ENCODE peak calls at places on chromosomes 5 and 9, in four cellular contexts. H, V, R and Z are unnamed samples. For H3K4me1, the result is how much of the 10 kb centered on the place peaks cover.

GRCh38 chr9:93108301-93109041 is 12.5 kb downstream of the CARD19 start:
- DNase-seq in V (peak), H (no peak), R (no peak), Z (no peak)

GRCh38 chr5:131367219-131367860 is 103.5 kb downstream of the CDC42SE2 start:
- DNase-seq in V (no peak), R (no peak), H (no peak), Z (no peak)

GRCh38 chr5:169695919-169696490 is 58.9 kb downstream of the DOCK2 start:
- DNase-seq in R (no peak), H (no peak), V (no peak), Z (no peak)

GRCh38 chr9:95131023-95131943 is 186.2 kb downstream of the FANCC start:
- DNase-seq in R (peak), H (no peak), V (peak), Z (peak)

GRCh38 chr9:135794057-135794335 is 92.0 kb downstream of the KCNT1 start:
- DNase-seq in H (no peak), R (no peak), V (no peak), Z (no peak)

GRCh38 chr5:116605310-116606070 is 30.9 kb upstream of the SEMA6A start:
- DNase-seq in R (no peak), H (peak), V (no peak), Z (no peak)

GRCh38 chr5:155276231-155276630 is 262.7 kb downstream of the KIF4B start:
- DNase-seq in H (no peak), V (no peak), R (no peak), Z (no peak)

GRCh38 chr9:94799578-94800264 is 73.2 kb downstream of the AOPEP start:
- DNase-seq in V (no peak), R (no peak), H (no peak), Z (no peak)

GRCh38 chr9:69674741-69675438 is 2.7 kb upstream of the APBA1 start:
- DNase-seq in V (no peak), H (no peak), R (no peak), Z (no peak)

GRCh38 chr5:124234022-124234899 is 512.2 kb downstream of the ZNF608 start:
- DNase-seq in V (no peak), H (no peak), R (no peak), Z (no peak)

GRCh38 chr9:135356796-135357195 is 122.8 kb upstream of the PPP1R26 start:
- DNase-seq in H (no peak), V (no peak), R (no peak), Z (no peak)

GRCh38 chr5:16666861-16667481 is 50.2 kb upstream of the RETREG1 start:
- DNase-seq in H (peak), V (no peak), R (no peak), Z (peak)

GRCh38 chr5:164065266-164065665 is 559.8 kb downstream of the MAT2B start:
- DNase-seq in R (no peak), V (no peak), H (no peak), Z (no peak)

GRCh38 chr5:113112435-113112834 is 135.8 kb downstream of the DCP2 start:
- DNase-seq in R (no peak), V (no peak), H (no peak), Z (no peak)

GRCh38 chr9:114720296-114720695 is 38.3 kb upstream of the TEX48 start:
- DNase-seq in V (no peak), H (no peak), R (no peak), Z (no peak)

GRCh38 chr5:78813906-78814518 is 165.4 kb upstream of the LHFPL2 start:
- DNase-seq in H (no peak), R (no peak), V (no peak), Z (no peak)

GRCh38 chr5:155150012-155150411 is 136.5 kb downstream of the KIF4B start:
- DNase-seq in V (no peak), H (no peak), R (no peak), Z (no peak)

GRCh38 chr9:136917902-136918301 is 26.6 kb downstream of the FBXW5 start:
- DNase-seq in H (no peak), V (no peak), R (no peak), Z (no peak)

GRCh38 chr5:135526924-135527323 is 8.8 kb downstream of the NEUROG1 start:
- DNase-seq in V (no peak), H (no peak), R (no peak), Z (no peak)

GRCh38 chr5:139901251-139901575 is 105.6 kb downstream of the PSD2 start:
- DNase-seq in R (no peak), H (no peak), V (no peak), Z (no peak)

GRCh38 chr5:54904425-54904824 is 81.0 kb downstream of the ESM1 start:
- DNase-seq in R (no peak), V (no peak), H (peak), Z (no peak)

GRCh38 chr5:63961125-63961597 is 1.1 kb downstream of the HTR1A start:
- DNase-seq in H (no peak), R (no peak), V (no peak), Z (no peak)

GRCh38 chr5:169591636-169592035 is 8.1 kb downstream of the SPDL1 start:
- DNase-seq in H (no peak), R (no peak), V (no peak), Z (no peak)

GRCh38 chr9:89137548-89138462 is 40.8 kb downstream of the SHC3 start:
- DNase-seq in H (no peak), V (peak), R (peak), Z (no peak)

GRCh38 chr9:33708441-33708840 is 86.9 kb upstream of the PRSS3 start:
- DNase-seq in R (no peak), H (no peak), V (no peak), Z (no peak)

GRCh38 chr5:58999804-59000595 is 417.1 kb downstream of the RAB3C start:
- DNase-seq in V (no peak), H (no peak), R (no peak), Z (no peak)

GRCh38 chr9:68720656-68721313 is 15.7 kb downstream of the PIP5K1B start:
- DNase-seq in R (no peak), V (no peak), H (no peak), Z (no peak)

GRCh38 chr5:127686424-127686823 is 16.8 kb upstream of the CCDC192 start:
- DNase-seq in V (no peak), R (no peak), H (no peak), Z (no peak)

GRCh38 chr5:53071298-53071697 is 38.3 kb downstream of the MOCS2 start:
- DNase-seq in V (no peak), H (no peak), R (no peak), Z (no peak)

GRCh38 chr5:53073349-53073748 is 36.2 kb downstream of the MOCS2 start:
- DNase-seq in R (no peak), V (peak), H (no peak), Z (no peak)

GRCh38 chr5:53067641-53068040 is 41.9 kb downstream of the MOCS2 start:
- DNase-seq in V (no peak), R (no peak), H (no peak), Z (no peak)

GRCh38 chr5:53071738-53072137 is 37.8 kb downstream of the MOCS2 start:
- DNase-seq in H (no peak), V (no peak), R (no peak), Z (no peak)

DNA sequence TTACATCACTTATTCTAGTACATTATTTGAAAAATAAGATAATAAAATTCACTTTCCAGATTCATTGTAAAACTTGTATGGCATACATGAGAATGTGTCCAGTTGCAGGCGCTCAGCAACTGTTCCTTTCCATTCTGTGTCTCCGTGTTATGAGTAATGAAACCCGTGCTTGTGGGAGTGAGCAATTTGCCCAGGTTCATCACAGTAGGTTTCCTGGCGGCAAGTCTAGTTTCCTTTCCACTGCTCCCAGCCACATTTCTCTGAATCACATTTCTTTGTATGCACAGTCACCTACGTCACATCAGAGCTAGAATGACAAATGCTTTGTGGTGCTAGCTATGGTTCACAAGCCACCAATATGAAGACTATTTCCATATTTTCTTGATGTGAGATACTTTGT is 39.9 kb downstream of the MOCS2 start:
- DNase-seq in V (no peak), H (no peak), R (no peak), Z (no peak)
- TF ChIP-seq POLR2A in V (no peak), H (no peak), R (no peak), Z (no peak)

DNA sequence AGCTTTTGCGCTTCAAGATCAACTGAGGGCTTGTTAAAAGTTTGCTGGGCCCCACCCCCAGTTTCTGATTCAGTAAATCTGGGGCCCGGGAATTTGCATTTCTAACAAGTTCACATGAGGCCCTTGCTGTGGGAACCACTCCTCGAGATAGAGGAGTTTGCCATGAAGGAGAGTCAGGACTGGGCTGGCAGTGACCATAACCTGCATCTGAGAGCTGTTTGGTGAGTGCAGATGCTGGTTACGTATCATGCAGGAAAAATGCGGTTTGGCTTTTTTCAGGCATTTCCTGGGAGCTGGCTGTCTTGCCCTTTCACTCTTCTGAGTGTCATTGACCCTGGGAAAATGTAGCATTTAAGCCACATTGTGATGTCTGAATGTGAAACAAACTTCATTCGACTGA is 9.4 kb upstream of the ANGPTL2 start:
- DNase-seq in H (no peak), V (no peak), R (no peak), Z (peak)
- H3K4me1 ChIP-seq in H (half or more), V (under half), R (half or more), Z (under half)

GRCh38 chr5:172642511-172642910 is 1.4 kb downstream of the NEURL1B start:
- DNase-seq in R (no peak), H (no peak), V (no peak), Z (no peak)

GRCh38 chr5:172642046-172642409 is 965 bp downstream of the NEURL1B start:
- DNase-seq in R (no peak), H (no peak), V (no peak), Z (no peak)

GRCh38 chr5:172641359-172642045 is 439 bp downstream of the NEURL1B start:
- DNase-seq in V (peak), R (no peak), H (no peak), Z (no peak)

GRCh38 chr5:172640139-172640538 is 924 bp upstream of the NEURL1B start:
- DNase-seq in R (no peak), V (no peak), H (no peak), Z (no peak)

DNA sequence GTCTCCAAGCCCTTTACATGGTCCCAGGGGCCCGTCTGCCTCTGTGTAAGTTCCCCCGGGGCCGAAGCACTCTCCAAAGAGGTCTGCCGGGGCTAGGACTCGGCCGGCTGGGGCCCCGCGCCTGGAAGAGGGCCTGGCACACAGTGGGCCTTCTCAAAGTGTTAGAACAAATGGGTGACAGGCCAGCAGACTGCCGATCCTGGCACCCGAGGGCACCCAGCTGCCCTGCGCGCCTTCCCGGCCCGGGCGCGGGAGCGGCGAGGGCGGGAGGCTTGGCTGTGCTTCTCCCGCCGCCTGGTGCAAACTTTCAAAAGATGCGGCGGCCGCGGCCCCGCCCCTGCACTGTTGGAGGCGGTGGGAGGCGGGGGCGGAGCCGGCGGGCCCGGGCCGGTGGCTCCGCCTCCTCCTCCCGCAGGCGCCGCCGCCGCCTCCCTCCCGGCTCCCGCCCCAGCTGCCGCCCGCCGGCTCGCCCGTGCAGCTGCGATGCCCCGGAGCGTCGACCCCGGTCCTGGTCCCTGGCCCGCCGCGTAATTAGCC is at the start of gene NEURL1B:
- DNase-seq in H (no peak), R (peak), V (peak), Z (peak)
- TF ChIP-seq POLR2A in H (no peak), R (no peak), V (peak), Z (no peak)

GRCh38 chr9:2210201-2210600 is 195.1 kb downstream of the SMARCA2 start:
- DNase-seq in R (no peak), V (no peak), H (no peak), Z (no peak)
- H3K4me1 ChIP-seq in R (under half), V (under half), H (under half), Z (under half)

GRCh38 chr5:133968057-133968993 is at the start of gene C5orf15:
- DNase-seq in H (peak), V (peak), R (peak), Z (peak)
- TF ChIP-seq POLR2A in H (peak), V (peak), R (no peak), Z (no peak)

GRCh38 chr9:109012876-109013677 is at the start of gene CTNNAL1:
- DNase-seq in V (peak), R (peak), H (peak), Z (peak)
- H3K4me1 ChIP-seq in V (under half), R (half or more), H (half or more), Z (under half)

GRCh38 chr9:129548571-129549135 is 72.2 kb downstream of the C9orf50 start:
- DNase-seq in H (no peak), V (no peak), R (no peak), Z (no peak)

GRCh38 chr9:129549139-129549538 is 71.8 kb downstream of the C9orf50 start:
- DNase-seq in V (no peak), H (no peak), R (no peak), Z (no peak)

GRCh38 chr9:129551393-129551973 is 69.4 kb downstream of the C9orf50 start:
- DNase-seq in R (no peak), H (no peak), V (no peak), Z (no peak)

GRCh38 chr9:129549684-129550083 is 71.2 kb downstream of the C9orf50 start:
- DNase-seq in R (no peak), V (peak), H (no peak), Z (no peak)

GRCh38 chr9:129550199-129550839 is 70.6 kb downstream of the C9orf50 start:
- DNase-seq in R (peak), V (peak), H (peak), Z (peak)
- TF ChIP-seq POLR2A in R (no peak), V (no peak), H (no peak), Z (no peak)

GRCh38 chr5:149747833-149748366 is 17.8 kb downstream of the PPARGC1B start:
- DNase-seq in V (no peak), R (no peak), H (no peak), Z (no peak)
- H3K4me1 ChIP-seq in V (under half), R (under half), H (half or more), Z (under half)

GRCh38 chr9:14322211-14323082 is 8.5 kb upstream of the NFIB start:
- DNase-seq in R (peak), V (peak), H (peak), Z (peak)
- TF ChIP-seq POLR2A in R (no peak), V (peak), H (no peak), Z (no peak)